ENCODE peak calls at places on chromosomes 13 and 19, in five cellular contexts. E, J, G, K and Y are unnamed samples.

GRCh38 chr13:76832258-76832988 is 53.8 kb downstream of the KCTD12 start:
- DNase-seq in E (no peak), J (no peak), G (no peak), K (no peak), Y (no peak)

GRCh38 chr13:112102243-112102642 is 35.3 kb downstream of the SOX1 start:
- DNase-seq in E (peak; percentile 6), J (no peak), G (no peak), K (no peak), Y (no peak)

GRCh38 chr19:55579766-55580621 is 654 bp downstream of the ZNF579 start:
- DNase-seq in E (peak; percentile 25), J (peak; percentile 47), G (no peak), K (no peak), Y (peak; percentile 70)

GRCh38 chr19:8352134-8352827 is 9.2 kb upstream of the KANK3 start:
- DNase-seq in E (no peak), J (no peak), G (no peak), K (no peak), Y (no peak)

GRCh38 chr19:903266-903797 is 9.7 kb downstream of the R3HDM4 start:
- DNase-seq in E (no peak), J (peak; percentile 41), G (no peak), K (no peak), Y (no peak)

GRCh38 chr19:40803857-40804782 is 5.1 kb downstream of the EGLN2 start:
- DNase-seq in E (peak; percentile 10), J (no peak), G (peak; percentile 70), K (peak; percentile 71), Y (peak; percentile 57)

GRCh38 chr13:114080739-114081561 is 51.5 kb downstream of the RASA3 start:
- DNase-seq in E (no peak), J (no peak), G (peak; percentile 15), K (no peak), Y (no peak)

GRCh38 chr19:14544977-14545715 is 15.8 kb downstream of the TECR start:
- DNase-seq in E (no peak), J (no peak), G (peak; percentile 65), K (no peak), Y (no peak)

GRCh38 chr13:29402168-29402621 is 193.3 kb downstream of the SLC7A1 start:
- DNase-seq in E (peak; percentile 8), J (peak; percentile 12), G (no peak), K (no peak), Y (no peak)

GRCh38 chr19:57719424-57719823 is 8.0 kb downstream of the ZNF671 start:
- DNase-seq in E (no peak), J (no peak), G (no peak), K (no peak), Y (no peak)

GRCh38 chr19:16542894-16543498 is 759 bp upstream of the CHERP start:
- DNase-seq in E (no peak), J (no peak), G (no peak), K (no peak), Y (no peak)

GRCh38 chr13:41621716-41622508 is 164.6 kb downstream of the RGCC start:
- DNase-seq in E (no peak), J (no peak), G (no peak), K (no peak), Y (no peak)

GRCh38 chr19:5434970-5435641 is 20.1 kb upstream of the ZNRF4 start:
- DNase-seq in E (peak; percentile 88), J (peak; percentile 88), G (no peak), K (no peak), Y (peak; percentile 32)

GRCh38 chr19:55212447-55212846 is 3.1 kb upstream of the PTPRH start:
- DNase-seq in E (peak; percentile 95), J (no peak), G (no peak), K (no peak), Y (no peak)

GRCh38 chr13:41547253-41548000 is 90.1 kb downstream of the RGCC start:
- DNase-seq in E (no peak), J (peak; percentile 37), G (peak; percentile 55), K (no peak), Y (no peak)

GRCh38 chr13:51494151-51494550 is 41.3 kb upstream of the INTS6 start:
- DNase-seq in E (no peak), J (peak; percentile 36), G (no peak), K (no peak), Y (no peak)

GRCh38 chr13:111005808-111006494 is 91.1 kb upstream of the ANKRD10 start:
- DNase-seq in E (no peak), J (peak; percentile 65), G (peak; percentile 74), K (no peak), Y (no peak)

GRCh38 chr19:44948763-44949374 is 3.0 kb downstream of the APOC2 start:
- DNase-seq in E (no peak), J (no peak), G (no peak), K (no peak), Y (no peak)

GRCh38 chr19:38046254-38047047 is 139.4 kb downstream of the SIPA1L3 start:
- DNase-seq in E (no peak), J (no peak), G (no peak), K (peak; percentile 87), Y (peak; percentile 72)

GRCh38 chr19:51124216-51124615 is 490 bp upstream of the SIGLEC9 start:
- DNase-seq in E (no peak), J (no peak), G (no peak), K (no peak), Y (no peak)

GRCh38 chr13:23866420-23867026 is 22.7 kb downstream of the MIPEP start:
- DNase-seq in E (peak; percentile 8), J (no peak), G (no peak), K (no peak), Y (no peak)

GRCh38 chr19:55432355-55432959 is 10.6 kb downstream of the SHISA7 start:
- DNase-seq in E (no peak), J (no peak), G (no peak), K (no peak), Y (peak; percentile 42)

GRCh38 chr13:23743269-23743668 is 145.9 kb downstream of the MIPEP start:
- DNase-seq in E (peak; percentile 53), J (no peak), G (no peak), K (no peak), Y (peak; percentile 22)